ENCODE peak calls at places on chromosomes 12 and 14, in ten cellular contexts. D is left ventricle myocardium inferior; L is ascending aorta; T is CD8-positive, alpha-beta T cell; S is pancreas; M is neuronal stem cell; U is body of pancreas; O is HCT116; E is endodermal cell; K is SK-N-SH. Q is an unnamed sample. For H3K27me3 and H3K36me3, the result is how much of the 10 kb centered on the place peaks cover.

GRCh38 chr12:81417056-81417455 is 339.2 kb downstream of the ACSS3 start:
- DNase-seq in D (no peak), L (no peak), T (no peak), S (no peak), M (no peak), U (no peak), O (no peak), E (no peak), K (no peak), Q (no peak)

GRCh38 chr14:93231129-93231979 is 24.3 kb downstream of the UBR7 start:
- DNase-seq in D (peak), L (no peak), T (no peak), S (no peak), M (no peak), U (peak), O (no peak), E (no peak), K (peak), Q (peak)

GRCh38 chr12:64006211-64006610 is 161.7 kb downstream of the SRGAP1 start:
- DNase-seq in D (no peak), L (no peak), T (no peak), S (no peak), M (no peak), U (no peak), O (no peak), E (no peak), K (no peak), Q (no peak)

GRCh38 chr14:91693342-91693741 is 38.5 kb downstream of the CATSPERB start:
- DNase-seq in D (no peak), L (no peak), T (no peak), S (no peak), M (no peak), U (peak), O (no peak), E (no peak), K (no peak), Q (no peak)

GRCh38 chr14:105145381-105146180 is 23.0 kb downstream of the JAG2 start:
- DNase-seq in D (no peak), L (no peak), T (no peak), S (peak), M (no peak), U (no peak), O (no peak), E (peak), K (peak), Q (no peak)

GRCh38 chr14:76953196-76953945 is 75.1 kb downstream of the IRF2BPL start:
- DNase-seq in D (peak), L (peak), T (peak), S (peak), M (no peak), U (peak), O (peak), E (no peak), K (peak), Q (no peak)

GRCh38 chr14:22544406-22544805 is 44.6 kb downstream of the DAD1 start:
- DNase-seq in D (no peak), L (no peak), T (no peak), S (no peak), M (no peak), U (no peak), O (no peak), E (no peak), K (no peak), Q (no peak)

GRCh38 chr12:44626883-44627282 is 249.2 kb downstream of the NELL2 start:
- DNase-seq in D (no peak), L (no peak), T (no peak), S (no peak), M (no peak), U (no peak), O (no peak), E (no peak), K (no peak), Q (no peak)

GRCh38 chr14:97539884-97540283 is 742.7 kb downstream of the VRK1 start:
- DNase-seq in D (no peak), L (no peak), T (no peak), S (no peak), M (no peak), U (no peak), O (no peak), E (peak), K (no peak), Q (no peak)

GRCh38 chr12:19757317-19757877 is 318.1 kb downstream of the AEBP2 start:
- DNase-seq in D (no peak), L (no peak), T (no peak), S (no peak), M (no peak), U (no peak), O (peak), E (no peak), K (peak), Q (no peak)

GRCh38 chr14:55136868-55137785 is 8.1 kb downstream of the LGALS3 start:
- DNase-seq in D (peak), L (peak), T (no peak), S (no peak), M (no peak), U (peak), O (no peak), E (no peak), K (peak), Q (no peak)

GRCh38 chr12:93773122-93773871 is 96.1 kb downstream of the CRADD start:
- DNase-seq in D (no peak), L (no peak), T (peak), S (no peak), M (no peak), U (no peak), O (no peak), E (no peak), K (no peak), Q (no peak)

GRCh38 chr14:55000381-55000780 is 26.5 kb downstream of the WDHD1 start:
- DNase-seq in D (no peak), L (no peak), T (no peak), S (no peak), M (no peak), U (no peak), O (no peak), E (no peak), K (no peak), Q (no peak)

GRCh38 chr14:21278632-21279031 is 1.3 kb upstream of the RPGRIP1 start:
- DNase-seq in D (no peak), L (no peak), T (no peak), S (no peak), M (no peak), U (no peak), O (no peak), E (no peak), K (no peak), Q (no peak)

GRCh38 chr12:1692221-1692620 is 1.4 kb downstream of the ADIPOR2 start:
- DNase-seq in D (no peak), L (no peak), T (no peak), S (no peak), M (no peak), U (no peak), O (no peak), E (no peak), K (no peak), Q (no peak)

GRCh38 chr12:22670762-22671161 is 45.8 kb downstream of the ETNK1 start:
- DNase-seq in D (no peak), L (no peak), T (no peak), S (no peak), M (no peak), U (no peak), O (no peak), E (no peak), K (no peak), Q (no peak)

GRCh38 chr12:1591543-1591942 is 2.8 kb downstream of the FBXL14 start:
- DNase-seq in D (no peak), L (no peak), T (no peak), S (no peak), M (no peak), U (no peak), O (no peak), E (no peak), K (peak), Q (no peak)

GRCh38 chr14:66121859-66122258 is 364.3 kb upstream of the CCDC196 start:
- DNase-seq in D (no peak), L (no peak), T (no peak), S (no peak), M (no peak), U (no peak), O (no peak), E (no peak), K (no peak), Q (no peak)

GRCh38 chr12:52275686-52276085 is 1.2 kb downstream of the KRT86 start:
- DNase-seq in D (no peak), L (no peak), T (no peak), S (no peak), M (no peak), U (no peak), O (no peak), E (peak), K (no peak), Q (no peak)
- H3K27me3 ChIP-seq in D (half or more), L (under half), T (under half), S (under half), M (under half), U (under half), O (under half), E (under half), K (under half), Q (under half)

DNA sequence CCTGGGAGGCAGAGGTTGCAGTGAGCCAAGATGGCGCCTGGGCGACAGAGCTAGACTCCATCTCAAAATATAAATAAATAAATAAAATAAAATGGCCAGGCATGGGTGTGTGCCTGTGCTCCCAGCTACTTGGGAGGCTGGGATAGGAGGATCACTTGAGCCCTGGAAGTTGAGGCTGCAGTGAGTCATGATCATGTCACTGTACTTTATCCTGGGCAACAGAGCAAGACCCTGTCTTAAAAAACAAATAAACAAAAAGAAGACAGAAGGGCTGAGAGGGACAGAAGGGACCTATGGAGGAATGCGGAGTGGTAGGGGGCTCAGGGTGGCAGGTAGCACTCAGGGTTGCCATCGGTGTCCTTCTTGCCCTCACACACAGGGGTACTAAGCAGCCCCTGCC is 40.8 kb downstream of the PRPF40B start:
- DNase-seq in D (no peak), L (no peak), T (no peak), S (no peak), M (no peak), U (no peak), O (no peak), E (no peak), K (no peak), Q (no peak)
- H3K36me3 ChIP-seq in D (under half), L (under half), T (under half), S (under half), M (under half), U (under half), O (under half), E (under half), K (under half), Q (under half)

GRCh38 chr12:34376133-34376799 is 354.0 kb downstream of the ALG10 start:
- DNase-seq in D (no peak), L (no peak), T (no peak), S (no peak), M (no peak), U (no peak), O (no peak), E (no peak), K (no peak), Q (no peak)
- H3K27me3 ChIP-seq in D (under half), L (under half), T (under half), S (under half), M (under half), U (under half), O (under half), E (under half), K (half or more), Q (under half)

GRCh38 chr12:111886662-111887545 is 44.9 kb downstream of the MAPKAPK5 start:
- DNase-seq in D (no peak), L (no peak), T (no peak), S (no peak), M (no peak), U (no peak), O (no peak), E (no peak), K (no peak), Q (no peak)

DNA sequence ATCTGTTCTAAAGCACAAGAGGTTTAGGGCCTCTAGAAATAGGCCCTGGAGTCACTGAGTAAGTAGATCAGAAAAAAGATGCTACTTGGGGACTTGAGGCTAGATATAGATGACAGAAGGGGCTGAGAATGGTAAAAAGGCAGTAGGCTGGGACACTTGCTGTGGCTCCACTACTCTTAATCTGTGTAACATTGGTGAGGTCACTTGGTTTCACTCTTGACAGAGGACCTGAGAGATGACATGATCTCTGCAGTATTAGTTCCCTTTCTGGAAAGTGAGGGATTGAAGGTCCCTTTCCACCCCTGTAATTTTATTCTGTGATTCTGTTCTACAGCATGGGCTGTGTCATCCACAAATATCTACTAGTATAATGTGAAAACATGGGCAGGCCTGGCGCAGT is 39.7 kb downstream of the MAPKAPK5 start:
- DNase-seq in D (no peak), L (no peak), T (no peak), S (no peak), M (no peak), U (no peak), O (no peak), E (no peak), K (no peak), Q (no peak)
- H3K36me3 ChIP-seq in D (half or more), L (half or more), T (half or more), S (under half), M (half or more), U (under half), O (under half), E (half or more), K (under half), Q (half or more)